ENCODE peak calls at places on chromosome 18, in five cellular contexts. H is heart right ventricle, X is IMR-90, Z is right cardiac atrium, Y is ovary. V is an unnamed sample.

GRCh38 chr18:41378628-41379027 is 576.4 kb upstream of the PIK3C3 start:
- DNase-seq in X (peak), H (no peak), Z (no peak), Y (no peak), V (no peak)

GRCh38 chr18:59395226-59396175 is 36.4 kb upstream of the LMAN1 start:
- DNase-seq in X (no peak), H (no peak), Z (no peak), Y (no peak), V (peak)

GRCh38 chr18:46211816-46212215 is 107.6 kb downstream of the HAUS1 start:
- DNase-seq in Y (no peak), X (peak), Z (no peak), H (no peak), V (no peak)

GRCh38 chr18:68456985-68457384 is 257.9 kb downstream of the TMX3 start:
- DNase-seq in X (peak), Y (no peak), Z (no peak), H (no peak), V (no peak)

GRCh38 chr18:48024009-48024512 is 93.6 kb upstream of the SMAD2 start:
- DNase-seq in Y (no peak), X (no peak), Z (peak), H (no peak), V (no peak)

GRCh38 chr18:13725566-13726227 is 661 bp downstream of the FAM210A start:
- DNase-seq in Y (no peak), X (peak), H (no peak), Z (no peak), V (no peak)

GRCh38 chr18:58635891-58636290 is 7.0 kb upstream of the ALPK2 start:
- DNase-seq in Y (no peak), Z (no peak), X (peak), H (no peak), V (no peak)

GRCh38 chr18:27685807-27686412 is 491.0 kb downstream of the CDH2 start:
- DNase-seq in Y (no peak), X (peak), Z (no peak), H (no peak), V (peak)

GRCh38 chr18:13369756-13370510 is 151.4 kb downstream of the LDLRAD4 start:
- DNase-seq in Z (no peak), H (no peak), X (no peak), Y (no peak), V (peak)

GRCh38 chr18:44920441-44920840 is 239.8 kb downstream of the SETBP1 start:
- DNase-seq in H (no peak), Z (no peak), Y (no peak), X (no peak), V (no peak)

GRCh38 chr18:79245517-79246001 is 150.2 kb upstream of the NFATC1 start:
- DNase-seq in Z (no peak), H (no peak), Y (no peak), X (no peak), V (no peak)

GRCh38 chr18:40215981-40216380 is 1739.1 kb upstream of the PIK3C3 start:
- DNase-seq in Z (no peak), H (no peak), Y (no peak), X (peak), V (no peak)

GRCh38 chr18:48002933-48003365 is 72.5 kb upstream of the SMAD2 start:
- DNase-seq in X (peak), Y (no peak), H (peak), Z (peak), V (no peak)

GRCh38 chr18:48031641-48032040 is 101.2 kb upstream of the SMAD2 start:
- DNase-seq in H (no peak), Z (peak), X (no peak), Y (no peak), V (no peak)

GRCh38 chr18:77088977-77089795 is 43.4 kb downstream of the MBP start:
- DNase-seq in Z (no peak), H (no peak), X (no peak), Y (no peak), V (no peak)

GRCh38 chr18:66682855-66683322 is 79.0 kb upstream of the CDH19 start:
- DNase-seq in Z (no peak), H (peak), X (no peak), Y (no peak), V (no peak)

GRCh38 chr18:57352271-57352701 is at the start of gene ST8SIA3:
- DNase-seq in Y (no peak), X (no peak), Z (no peak), H (no peak), V (no peak)

GRCh38 chr18:55088000-55088401 is 128.7 kb upstream of the CCDC68 start:
- DNase-seq in Z (no peak), H (no peak), Y (no peak), X (no peak), V (no peak)

GRCh38 chr18:78782951-78783563 is 196.6 kb upstream of the SALL3 start:
- DNase-seq in Z (no peak), Y (no peak), H (no peak), X (no peak), V (no peak)

DNA sequence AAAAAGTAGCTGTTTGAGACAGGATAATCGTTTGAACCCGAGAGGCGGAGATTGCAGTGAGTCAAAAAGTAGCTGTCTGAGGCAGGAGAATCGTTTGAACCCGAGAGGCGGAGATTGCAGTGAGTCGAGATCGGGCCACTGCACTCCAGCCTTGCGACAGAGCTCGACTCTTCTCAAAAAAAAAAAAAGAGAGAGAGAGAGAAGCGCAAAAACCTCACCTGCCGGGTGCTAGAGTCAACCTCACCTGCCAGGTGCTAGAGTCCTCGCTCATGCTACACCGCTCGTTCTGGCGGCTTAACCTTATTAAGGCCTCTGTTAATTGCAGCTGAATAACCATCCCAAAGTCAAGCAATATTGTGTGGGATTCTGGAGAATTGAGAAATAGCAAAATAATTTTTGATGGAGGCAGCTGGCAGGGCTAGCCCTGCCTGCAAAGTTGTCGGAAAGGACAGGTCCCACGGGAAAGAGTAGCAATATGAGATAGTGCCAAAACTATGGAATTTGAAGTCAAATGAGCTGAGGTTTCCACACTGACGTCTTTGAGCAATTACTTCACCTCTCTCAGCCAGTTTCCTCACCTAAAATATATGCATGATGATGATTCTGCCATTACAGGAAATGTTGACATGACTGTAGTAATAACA is 635 bp upstream of the DYM start:
- DNase-seq in X (no peak), H (no peak), Y (no peak), Z (no peak), V (no peak)
- H3K4me3 ChIP-seq in X (peak), H (peak), Y (peak), Z (peak), V (peak)

DNA sequence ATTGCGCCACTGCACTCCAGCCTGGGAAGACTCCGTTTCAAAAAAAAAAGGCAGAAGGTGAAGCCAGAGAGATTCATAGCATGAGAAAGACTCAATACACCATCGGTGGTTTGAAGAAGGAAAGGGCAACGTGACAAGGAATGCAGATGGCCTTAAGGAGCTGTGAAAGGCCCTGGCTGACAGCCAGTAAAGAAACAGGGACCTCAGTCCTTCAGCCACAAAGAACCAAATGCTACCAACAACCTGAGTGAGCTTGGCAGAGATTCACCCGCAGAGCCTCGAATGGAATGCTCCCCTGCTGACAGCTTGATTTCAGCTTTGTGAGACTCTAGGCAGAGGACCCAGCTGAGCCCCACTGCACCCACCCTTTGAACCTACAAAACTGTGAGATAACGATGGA is 154.9 kb upstream of the NDUFV2 start:
- DNase-seq in Y (no peak), Z (no peak), X (no peak), H (no peak), V (no peak)
- H3K4me3 ChIP-seq in Y (no peak), Z (no peak), X (no peak), H (no peak), V (no peak)

GRCh38 chr18:35413163-35413511 is 36.0 kb upstream of the ZNF396 start:
- DNase-seq in X (no peak), Y (no peak), Z (no peak), H (no peak), V (no peak)
- H3K4me3 ChIP-seq in X (no peak), Y (no peak), Z (no peak), H (no peak), V (no peak)

GRCh38 chr18:37391698-37392548 is 173.7 kb downstream of the CELF4 start:
- DNase-seq in H (no peak), Y (no peak), X (no peak), Z (no peak), V (no peak)
- H3K4me3 ChIP-seq in H (no peak), Y (no peak), X (no peak), Z (no peak), V (no peak)

GRCh38 chr18:23141022-23141999 is 6.0 kb downstream of the CABLES1 start:
- DNase-seq in Y (peak), X (no peak), Z (peak), H (no peak), V (no peak)
- H3K4me3 ChIP-seq in Y (no peak), X (no peak), Z (no peak), H (no peak), V (no peak)

GRCh38 chr18:63379639-63379962 is 12.6 kb upstream of the KDSR start:
- DNase-seq in Z (no peak), Y (no peak), H (no peak), X (peak), V (no peak)

GRCh38 chr18:63382843-63383242 is 15.8 kb upstream of the KDSR start:
- DNase-seq in Z (no peak), Y (no peak), X (no peak), H (no peak), V (no peak)

GRCh38 chr18:63376493-63377053 is 9.6 kb upstream of the KDSR start:
- DNase-seq in Z (no peak), H (no peak), X (peak), Y (no peak), V (no peak)

GRCh38 chr18:63377275-63377980 is 10.4 kb upstream of the KDSR start:
- DNase-seq in H (no peak), X (no peak), Y (no peak), Z (no peak), V (no peak)

GRCh38 chr18:63378919-63379638 is 12.1 kb upstream of the KDSR start:
- DNase-seq in X (no peak), H (no peak), Z (no peak), Y (no peak), V (no peak)
- H3K4me3 ChIP-seq in X (no peak), H (no peak), Z (no peak), Y (no peak), V (no peak)

GRCh38 chr18:75005622-75006021 is 203.3 kb downstream of the PTGR3 start:
- DNase-seq in X (peak), H (no peak), Y (peak), Z (no peak), V (no peak)
- H3K4me3 ChIP-seq in X (no peak), H (no peak), Y (no peak), Z (no peak), V (no peak)

GRCh38 chr18:32730620-32731021 is 42.2 kb downstream of the KLHL14 start:
- DNase-seq in Y (no peak), Z (no peak), H (no peak), X (no peak), V (peak)
- H3K4me3 ChIP-seq in Y (peak), Z (peak), H (no peak), X (no peak), V (peak)